ENCODE peak calls at places on chromosomes 4 and X, in ten cellular contexts. M, S, P, W, C, L, G, H, F and U are unnamed samples.
A peak's percentile ranks its signal among the peaks of the same experiment; 100 is the strongest.

GRCh38 chr4:26812049-26812729 is 48.5 kb upstream of the STIM2 start:
- DNase-seq in L (no peak), W (no peak), F (no peak), G (no peak), H (no peak), S (no peak), P (no peak), M (no peak), C (no peak), U (no peak)

GRCh38 chrX:111083101-111083500 is 12.9 kb upstream of the PAK3 start:
- DNase-seq in W (no peak), H (no peak), P (no peak), S (no peak), F (no peak), G (no peak), C (no peak), L (no peak), M (no peak), U (no peak)

GRCh38 chr4:13627185-13627605 is 330 bp downstream of the BOD1L1 start:
- DNase-seq in S (no peak), L (no peak), H (no peak), P (no peak), W (no peak), F (no peak), G (no peak), C (no peak), M (no peak), U (peak; percentile 21)

GRCh38 chr4:106806158-106806797 is 229.8 kb downstream of the DKK2 start:
- DNase-seq in P (no peak), S (no peak), F (no peak), H (no peak), L (no peak), C (no peak), W (peak; percentile 43), M (no peak), G (no peak), U (peak; percentile 6)

GRCh38 chrX:112279940-112280339 is 197.4 kb upstream of the TRPC5 start:
- DNase-seq in H (no peak), P (no peak), S (no peak), C (no peak), L (no peak), W (no peak), G (no peak), M (no peak), F (no peak), U (no peak)

GRCh38 chr4:55485821-55486220 is 60.9 kb downstream of the CLOCK start:
- DNase-seq in W (no peak), L (no peak), M (no peak), S (no peak), P (no peak), C (no peak), H (no peak), F (no peak), G (no peak), U (no peak)

GRCh38 chrX:70755850-70756249 is 152.7 kb downstream of the TEX11 start:
- DNase-seq in M (peak; percentile 57), S (no peak), F (peak; percentile 24), L (peak; percentile 62), H (no peak), C (no peak), W (no peak), G (no peak), P (no peak), U (no peak)

GRCh38 chr4:120517966-120518365 is 404.6 kb downstream of the PRDM5 start:
- DNase-seq in S (no peak), H (peak; percentile 16), P (no peak), F (no peak), M (no peak), G (peak; percentile 76), L (no peak), C (peak; percentile 68), W (no peak), U (peak; percentile 91)

GRCh38 chr4:107711831-107712230 is 8.2 kb downstream of the PAPSS1 start:
- DNase-seq in M (no peak), W (no peak), H (no peak), G (no peak), F (no peak), L (no peak), P (no peak), C (no peak), S (no peak), U (no peak)